ENCODE peak calls at places on chromosomes 6 and 20, in nine cellular contexts. One of them, this sample, is unnamed.

GRCh38 chr20:22617160-22617559 is 32.8 kb upstream of the FOXA2 start:
- DNase-seq in HFFc6: no peak
- DNase-seq in IMR-90: no peak
- DNase-seq in HFF-Myc: no peak
- DNase-seq in glutamatergic neuron: no peak
- DNase-seq in tibial artery: no peak
- DNase-seq in brain microvascular endothelial cell: no peak
- DNase-seq in astrocyte of the spinal cord: no peak
- DNase-seq in MM.1S: no peak
- DNase-seq in this sample: no peak

GRCh38 chr6:169857343-169858292 is 106.2 kb downstream of the ERMARD start:
- DNase-seq in HFFc6: no peak
- DNase-seq in brain microvascular endothelial cell: no peak
- DNase-seq in IMR-90: no peak
- DNase-seq in MM.1S: no peak
- DNase-seq in tibial artery: peak
- DNase-seq in astrocyte of the spinal cord: no peak
- DNase-seq in glutamatergic neuron: no peak
- DNase-seq in HFF-Myc: no peak
- DNase-seq in this sample: no peak

GRCh38 chr6:133173276-133173675 is 67.9 kb upstream of the EYA4 start:
- DNase-seq in astrocyte of the spinal cord: no peak
- DNase-seq in IMR-90: no peak
- DNase-seq in tibial artery: no peak
- DNase-seq in HFFc6: no peak
- DNase-seq in HFF-Myc: no peak
- DNase-seq in glutamatergic neuron: no peak
- DNase-seq in MM.1S: no peak
- DNase-seq in brain microvascular endothelial cell: no peak
- DNase-seq in this sample: no peak

GRCh38 chr6:14645221-14645620 is 527.6 kb downstream of the CD83 start:
- DNase-seq in HFF-Myc: no peak
- DNase-seq in HFFc6: no peak
- DNase-seq in brain microvascular endothelial cell: no peak
- DNase-seq in astrocyte of the spinal cord: no peak
- DNase-seq in IMR-90: no peak
- DNase-seq in tibial artery: no peak
- DNase-seq in glutamatergic neuron: no peak
- DNase-seq in MM.1S: no peak
- DNase-seq in this sample: no peak

GRCh38 chr6:50989123-50989522 is 170.5 kb downstream of the TFAP2B start:
- DNase-seq in astrocyte of the spinal cord: no peak
- DNase-seq in brain microvascular endothelial cell: no peak
- DNase-seq in HFFc6: no peak
- DNase-seq in tibial artery: no peak
- DNase-seq in MM.1S: no peak
- DNase-seq in glutamatergic neuron: no peak
- DNase-seq in IMR-90: no peak
- DNase-seq in HFF-Myc: no peak
- DNase-seq in this sample: no peak

GRCh38 chr20:2051920-2052319 is 49.7 kb upstream of the STK35 start:
- DNase-seq in astrocyte of the spinal cord: no peak
- DNase-seq in HFFc6: no peak
- DNase-seq in tibial artery: no peak
- DNase-seq in glutamatergic neuron: no peak
- DNase-seq in HFF-Myc: no peak
- DNase-seq in MM.1S: no peak
- DNase-seq in brain microvascular endothelial cell: no peak
- DNase-seq in IMR-90: no peak
- DNase-seq in this sample: no peak

GRCh38 chr6:5303711-5304110 is 42.4 kb downstream of the FARS2 start:
- DNase-seq in HFF-Myc: no peak
- DNase-seq in IMR-90: no peak
- DNase-seq in HFFc6: no peak
- DNase-seq in astrocyte of the spinal cord: no peak
- DNase-seq in MM.1S: no peak
- DNase-seq in tibial artery: no peak
- DNase-seq in glutamatergic neuron: peak
- DNase-seq in brain microvascular endothelial cell: no peak
- DNase-seq in this sample: no peak

GRCh38 chr6:20188630-20189075 is 23.6 kb downstream of the MBOAT1 start:
- DNase-seq in glutamatergic neuron: no peak
- DNase-seq in tibial artery: no peak
- DNase-seq in astrocyte of the spinal cord: no peak
- DNase-seq in HFFc6: no peak
- DNase-seq in IMR-90: no peak
- DNase-seq in brain microvascular endothelial cell: no peak
- DNase-seq in MM.1S: no peak
- DNase-seq in HFF-Myc: no peak
- DNase-seq in this sample: no peak

GRCh38 chr6:131761061-131761761 is 46.6 kb upstream of the ENPP1 start:
- DNase-seq in glutamatergic neuron: no peak
- DNase-seq in tibial artery: no peak
- DNase-seq in HFFc6: peak
- DNase-seq in IMR-90: peak
- DNase-seq in astrocyte of the spinal cord: peak
- DNase-seq in HFF-Myc: peak
- DNase-seq in brain microvascular endothelial cell: peak
- DNase-seq in MM.1S: no peak
- DNase-seq in this sample: no peak

GRCh38 chr6:7431594-7432390 is 42.2 kb downstream of the RIOK1 start:
- DNase-seq in HFF-Myc: no peak
- DNase-seq in HFFc6: no peak
- DNase-seq in astrocyte of the spinal cord: no peak
- DNase-seq in IMR-90: peak
- DNase-seq in glutamatergic neuron: no peak
- DNase-seq in MM.1S: no peak
- DNase-seq in tibial artery: no peak
- DNase-seq in brain microvascular endothelial cell: peak
- DNase-seq in this sample: no peak

GRCh38 chr6:108699290-108700041 is 138.7 kb downstream of the FOXO3 start:
- DNase-seq in IMR-90: no peak
- DNase-seq in MM.1S: no peak
- DNase-seq in brain microvascular endothelial cell: no peak
- DNase-seq in tibial artery: no peak
- DNase-seq in HFFc6: no peak
- DNase-seq in HFF-Myc: no peak
- DNase-seq in astrocyte of the spinal cord: peak
- DNase-seq in glutamatergic neuron: no peak
- DNase-seq in this sample: no peak

GRCh38 chr6:16766043-16766521 is 4.8 kb upstream of the ATXN1 start:
- DNase-seq in glutamatergic neuron: no peak
- DNase-seq in astrocyte of the spinal cord: peak
- DNase-seq in MM.1S: peak
- DNase-seq in HFFc6: peak
- DNase-seq in HFF-Myc: peak
- DNase-seq in tibial artery: no peak
- DNase-seq in brain microvascular endothelial cell: peak
- DNase-seq in IMR-90: peak
- DNase-seq in this sample: peak

GRCh38 chr6:123784330-123784729 is 19.3 kb upstream of the NKAIN2 start:
- DNase-seq in tibial artery: no peak
- DNase-seq in MM.1S: no peak
- DNase-seq in glutamatergic neuron: no peak
- DNase-seq in HFF-Myc: no peak
- DNase-seq in brain microvascular endothelial cell: no peak
- DNase-seq in HFFc6: no peak
- DNase-seq in IMR-90: no peak
- DNase-seq in astrocyte of the spinal cord: no peak
- DNase-seq in this sample: no peak

GRCh38 chr20:4820833-4821518 is 99.3 kb downstream of the PRND start:
- DNase-seq in HFF-Myc: peak
- DNase-seq in tibial artery: no peak
- DNase-seq in brain microvascular endothelial cell: peak
- DNase-seq in MM.1S: no peak
- DNase-seq in astrocyte of the spinal cord: peak
- DNase-seq in IMR-90: peak
- DNase-seq in glutamatergic neuron: no peak
- DNase-seq in HFFc6: peak
- DNase-seq in this sample: no peak

GRCh38 chr6:137234505-137234863 is 15.3 kb upstream of the IFNGR1 start:
- DNase-seq in astrocyte of the spinal cord: no peak
- DNase-seq in HFFc6: no peak
- DNase-seq in MM.1S: peak
- DNase-seq in brain microvascular endothelial cell: no peak
- DNase-seq in tibial artery: no peak
- DNase-seq in IMR-90: no peak
- DNase-seq in glutamatergic neuron: no peak
- DNase-seq in HFF-Myc: no peak
- DNase-seq in this sample: no peak

GRCh38 chr20:31675828-31676533 is 38.3 kb downstream of the COX4I2 start:
- DNase-seq in IMR-90: peak
- DNase-seq in tibial artery: no peak
- DNase-seq in glutamatergic neuron: no peak
- DNase-seq in HFFc6: no peak
- DNase-seq in HFF-Myc: no peak
- DNase-seq in astrocyte of the spinal cord: no peak
- DNase-seq in MM.1S: peak
- DNase-seq in brain microvascular endothelial cell: peak
- DNase-seq in this sample: peak

GRCh38 chr6:100665041-100665380 is 200.3 kb upstream of the SIM1 start:
- DNase-seq in HFF-Myc: no peak
- DNase-seq in brain microvascular endothelial cell: no peak
- DNase-seq in HFFc6: no peak
- DNase-seq in glutamatergic neuron: no peak
- DNase-seq in astrocyte of the spinal cord: no peak
- DNase-seq in tibial artery: no peak
- DNase-seq in MM.1S: peak
- DNase-seq in IMR-90: no peak
- DNase-seq in this sample: peak

GRCh38 chr20:25508083-25508770 is 77.1 kb downstream of the NINL start:
- DNase-seq in IMR-90: peak
- DNase-seq in brain microvascular endothelial cell: peak
- DNase-seq in astrocyte of the spinal cord: peak
- DNase-seq in HFFc6: peak
- DNase-seq in HFF-Myc: no peak
- DNase-seq in tibial artery: no peak
- DNase-seq in glutamatergic neuron: no peak
- DNase-seq in MM.1S: no peak
- DNase-seq in this sample: no peak

GRCh38 chr20:4154958-4155411 is 139.6 kb upstream of the RNF24 start:
- DNase-seq in IMR-90: no peak
- DNase-seq in astrocyte of the spinal cord: no peak
- DNase-seq in tibial artery: no peak
- DNase-seq in brain microvascular endothelial cell: no peak
- DNase-seq in MM.1S: no peak
- DNase-seq in HFFc6: no peak
- DNase-seq in HFF-Myc: no peak
- DNase-seq in glutamatergic neuron: no peak
- DNase-seq in this sample: no peak

GRCh38 chr6:154613137-154613676 is 102.7 kb upstream of the CNKSR3 start:
- DNase-seq in IMR-90: peak
- DNase-seq in HFFc6: peak
- DNase-seq in glutamatergic neuron: no peak
- DNase-seq in brain microvascular endothelial cell: peak
- DNase-seq in astrocyte of the spinal cord: peak
- DNase-seq in HFF-Myc: peak
- DNase-seq in MM.1S: no peak
- DNase-seq in tibial artery: no peak
- DNase-seq in this sample: no peak

GRCh38 chr6:31114970-31115849 is 610 bp downstream of the PSORS1C1 start:
- DNase-seq in MM.1S: no peak
- DNase-seq in glutamatergic neuron: no peak
- DNase-seq in brain microvascular endothelial cell: peak
- DNase-seq in HFF-Myc: no peak
- DNase-seq in astrocyte of the spinal cord: peak
- DNase-seq in IMR-90: peak
- DNase-seq in HFFc6: peak
- DNase-seq in tibial artery: no peak
- DNase-seq in this sample: no peak
- TF ChIP-seq CTCF in MM.1S: peak
- TF ChIP-seq CTCF in glutamatergic neuron: no peak
- TF ChIP-seq CTCF in brain microvascular endothelial cell: peak
- TF ChIP-seq CTCF in HFF-Myc: peak
- TF ChIP-seq CTCF in astrocyte of the spinal cord: peak
- TF ChIP-seq CTCF in IMR-90: peak
- TF ChIP-seq CTCF in HFFc6: peak
- TF ChIP-seq CTCF in tibial artery: no peak
- TF ChIP-seq CTCF in this sample: no peak

GRCh38 chr6:97440590-97441176 is 157.7 kb upstream of the MMS22L start:
- DNase-seq in brain microvascular endothelial cell: peak
- DNase-seq in MM.1S: peak
- DNase-seq in HFF-Myc: no peak
- DNase-seq in astrocyte of the spinal cord: peak
- DNase-seq in tibial artery: no peak
- DNase-seq in HFFc6: peak
- DNase-seq in glutamatergic neuron: peak
- DNase-seq in IMR-90: peak
- DNase-seq in this sample: no peak
- TF ChIP-seq CTCF in brain microvascular endothelial cell: peak
- TF ChIP-seq CTCF in MM.1S: peak
- TF ChIP-seq CTCF in HFF-Myc: peak
- TF ChIP-seq CTCF in astrocyte of the spinal cord: peak
- TF ChIP-seq CTCF in tibial artery: no peak
- TF ChIP-seq CTCF in HFFc6: peak
- TF ChIP-seq CTCF in glutamatergic neuron: peak
- TF ChIP-seq CTCF in IMR-90: peak
- TF ChIP-seq CTCF in this sample: no peak

DNA sequence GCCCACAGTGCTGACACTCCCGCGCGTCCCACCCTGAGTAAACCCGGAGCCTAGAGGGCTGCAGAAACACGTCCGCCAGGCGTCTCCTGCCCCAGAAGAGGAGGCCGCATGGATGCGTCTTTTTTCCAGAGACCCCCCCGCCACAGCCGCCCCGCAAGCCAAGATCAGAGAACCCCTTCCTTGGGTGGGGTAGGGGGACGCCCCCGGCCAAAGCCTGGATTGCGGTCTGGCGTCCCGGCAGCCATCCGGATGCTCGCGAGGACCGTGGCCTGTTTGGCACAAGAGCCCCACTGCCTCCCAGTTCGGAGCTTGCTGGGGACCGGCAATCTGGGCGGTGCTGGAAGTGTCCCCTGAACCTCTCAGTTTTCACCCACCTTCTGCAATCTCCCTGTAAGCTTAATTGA is 960 bp downstream of the FAM162B start:
- DNase-seq in astrocyte of the spinal cord: no peak
- DNase-seq in HFFc6: no peak
- DNase-seq in IMR-90: peak
- DNase-seq in tibial artery: no peak
- DNase-seq in HFF-Myc: no peak
- DNase-seq in MM.1S: no peak
- DNase-seq in brain microvascular endothelial cell: peak
- DNase-seq in glutamatergic neuron: peak
- DNase-seq in this sample: no peak
- TF ChIP-seq CTCF in astrocyte of the spinal cord: no peak
- TF ChIP-seq CTCF in HFFc6: peak
- TF ChIP-seq CTCF in IMR-90: peak
- TF ChIP-seq CTCF in tibial artery: no peak
- TF ChIP-seq CTCF in HFF-Myc: no peak
- TF ChIP-seq CTCF in MM.1S: no peak
- TF ChIP-seq CTCF in brain microvascular endothelial cell: peak
- TF ChIP-seq CTCF in glutamatergic neuron: no peak
- TF ChIP-seq CTCF in this sample: no peak

DNA sequence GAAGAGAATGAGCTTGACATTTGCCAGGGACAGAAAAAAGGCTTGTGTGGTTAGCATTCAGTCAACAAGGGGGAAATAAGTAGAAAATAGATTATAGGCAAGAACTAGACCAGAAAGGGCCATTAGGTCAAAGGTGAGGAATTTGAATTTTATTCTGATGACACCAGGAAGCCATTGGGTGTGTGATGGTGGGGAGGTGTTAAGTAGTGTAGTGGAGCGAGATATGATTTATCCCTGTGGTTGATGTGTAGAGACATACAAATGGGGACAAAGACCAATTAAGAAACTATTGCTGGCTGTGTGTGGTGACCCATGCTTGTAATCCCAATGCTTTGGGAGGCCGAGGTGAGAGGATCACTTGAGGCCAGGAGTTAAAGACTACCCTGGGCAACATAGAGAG is 11.0 kb downstream of the DSTN start:
- DNase-seq in MM.1S: no peak
- DNase-seq in HFF-Myc: no peak
- DNase-seq in tibial artery: no peak
- DNase-seq in glutamatergic neuron: no peak
- DNase-seq in astrocyte of the spinal cord: no peak
- DNase-seq in IMR-90: no peak
- DNase-seq in HFFc6: no peak
- DNase-seq in brain microvascular endothelial cell: no peak
- DNase-seq in this sample: no peak
- TF ChIP-seq CTCF in MM.1S: no peak
- TF ChIP-seq CTCF in HFF-Myc: no peak
- TF ChIP-seq CTCF in tibial artery: no peak
- TF ChIP-seq CTCF in glutamatergic neuron: no peak
- TF ChIP-seq CTCF in astrocyte of the spinal cord: no peak
- TF ChIP-seq CTCF in IMR-90: no peak
- TF ChIP-seq CTCF in HFFc6: no peak
- TF ChIP-seq CTCF in brain microvascular endothelial cell: no peak
- TF ChIP-seq CTCF in this sample: no peak

This sample was measured in GM20000.